ENCODE peak calls at places on chromosome 19, in five cellular contexts. O is neural progenitor cell, K is NB4, A is brain microvascular endothelial cell, T is astrocyte of the spinal cord. Q is an unnamed sample.

GRCh38 chr19:15534957-15535864 is 26.9 kb downstream of the CYP4F22 start:
- DNase-seq in O (no peak), K (no peak), A (no peak), T (no peak), Q (no peak)

GRCh38 chr19:40702337-40703012 is 12.0 kb upstream of the NUMBL start:
- DNase-seq in O (peak), K (no peak), A (no peak), T (peak), Q (no peak)

GRCh38 chr19:47045867-47046470 is 2.5 kb downstream of the TMEM160 start:
- DNase-seq in O (no peak), K (peak), A (no peak), T (no peak), Q (no peak)

GRCh38 chr19:14112809-14113385 is 4.7 kb downstream of the PRKACA start:
- DNase-seq in O (no peak), K (no peak), A (no peak), T (no peak), Q (no peak)

GRCh38 chr19:17889609-17890214 is 18.0 kb downstream of the SLC5A5 start:
- DNase-seq in O (peak), K (peak), A (peak), T (peak), Q (no peak)

GRCh38 chr19:9342610-9343304 is 18.8 kb downstream of the ZNF559 start:
- DNase-seq in O (no peak), K (peak), A (no peak), T (peak), Q (no peak)

GRCh38 chr19:44747739-44748425 is 626 bp upstream of the BCL3 start:
- DNase-seq in O (peak), K (peak), A (no peak), T (peak), Q (no peak)

GRCh38 chr19:17779281-17779930 is 15.5 kb upstream of the B3GNT3 start:
- DNase-seq in O (peak), K (peak), A (no peak), T (no peak), Q (no peak)

GRCh38 chr19:14425696-14426138 is 6.6 kb upstream of the DDX39A start:
- DNase-seq in O (no peak), K (no peak), A (peak), T (peak), Q (no peak)

GRCh38 chr19:33302175-33302973 is at the start of gene CEBPA:
- DNase-seq in O (peak), K (peak), A (peak), T (peak), Q (peak)

GRCh38 chr19:38172001-38172400 is 52.0 kb downstream of the DPF1 start:
- DNase-seq in O (no peak), K (no peak), A (no peak), T (no peak), Q (no peak)

GRCh38 chr19:46646402-46646801 is 10.4 kb upstream of the GNG8 start:
- DNase-seq in O (no peak), K (peak), A (no peak), T (no peak), Q (no peak)

GRCh38 chr19:55461974-55462628 is 659 bp upstream of the ISOC2 start:
- DNase-seq in O (no peak), K (no peak), A (no peak), T (peak), Q (no peak)

GRCh38 chr19:10288662-10289166 is 1.0 kb upstream of the ICAM5 start:
- DNase-seq in O (peak), K (peak), A (no peak), T (no peak), Q (peak)

GRCh38 chr19:52221031-52221430 is 31.2 kb downstream of the PPP2R1A start:
- DNase-seq in O (no peak), K (no peak), A (no peak), T (no peak), Q (no peak)

GRCh38 chr19:55147408-55148251 is 1.4 kb downstream of the TNNT1 start:
- DNase-seq in O (peak), K (no peak), A (no peak), T (no peak), Q (no peak)

GRCh38 chr19:8306235-8307054 is 1.7 kb downstream of the CD320 start:
- DNase-seq in O (no peak), K (peak), A (no peak), T (no peak), Q (no peak)

GRCh38 chr19:45824041-45824471 is 8.9 kb upstream of the RSPH6A start:
- DNase-seq in O (no peak), K (no peak), A (no peak), T (no peak), Q (no peak)

GRCh38 chr19:45952691-45953505 is 20.8 kb downstream of the NOVA2 start:
- DNase-seq in O (peak), K (peak), A (peak), T (peak), Q (peak)

GRCh38 chr19:34317311-34317927 is 47.6 kb upstream of the GPI start:
- DNase-seq in O (no peak), K (no peak), A (no peak), T (no peak), Q (no peak)

GRCh38 chr19:9406798-9407352 is 28.5 kb downstream of the ZNF266 start:
- DNase-seq in O (no peak), K (no peak), A (peak), T (peak), Q (peak)

GRCh38 chr19:7505682-7506384 is 10.1 kb upstream of the ZNF358 start:
- DNase-seq in O (peak), K (no peak), A (no peak), T (no peak), Q (peak)

GRCh38 chr19:32814046-32814445 is 55.5 kb downstream of the SLC7A9 start:
- DNase-seq in O (no peak), K (no peak), A (no peak), T (no peak), Q (no peak)

GRCh38 chr19:46384396-46384795 is 29.0 kb downstream of the CCDC8 start:
- DNase-seq in O (no peak), K (no peak), A (no peak), T (no peak), Q (no peak)

GRCh38 chr19:52188822-52189744 is 769 bp upstream of the PPP2R1A start:
- DNase-seq in O (no peak), K (no peak), A (peak), T (no peak), Q (no peak)

GRCh38 chr19:56671613-56671994 is at the start of gene ZNF835:
- DNase-seq in O (no peak), K (no peak), A (peak), T (peak), Q (peak)

GRCh38 chr19:7874080-7874856 is at the start of gene PRR36:
- DNase-seq in O (peak), K (no peak), A (no peak), T (no peak), Q (no peak)

GRCh38 chr19:55605637-55606470 is at the start of gene ZNF865:
- DNase-seq in O (peak), K (peak), A (peak), T (peak), Q (peak)

GRCh38 chr19:46372901-46373572 is 26.1 kb downstream of the PPP5C start:
- DNase-seq in O (peak), K (peak), A (peak), T (peak), Q (no peak)

GRCh38 chr19:46068345-46069258 is 27.8 kb upstream of the IGFL4 start:
- DNase-seq in O (no peak), K (peak), A (peak), T (peak), Q (no peak)

GRCh38 chr19:53463263-53463662 is 4.3 kb upstream of the ZNF813 start:
- DNase-seq in O (peak), K (no peak), A (no peak), T (peak), Q (no peak)

GRCh38 chr19:30647891-30648290 is 275.7 kb downstream of the ZNF536 start:
- DNase-seq in O (no peak), K (no peak), A (no peak), T (no peak), Q (no peak)

GRCh38 chr19:17219286-17219685 is 4.1 kb downstream of the USE1 start:
- DNase-seq in O (no peak), K (no peak), A (no peak), T (no peak), Q (no peak)

GRCh38 chr19:5313307-5313706 is 27.3 kb downstream of the PTPRS start:
- DNase-seq in O (no peak), K (no peak), A (no peak), T (no peak), Q (no peak)

GRCh38 chr19:5572556-5573286 is 5.0 kb upstream of the TINCR start:
- DNase-seq in O (no peak), K (no peak), A (no peak), T (no peak), Q (no peak)

GRCh38 chr19:49988433-49988832 is 27.5 kb upstream of the SIGLEC11 start:
- DNase-seq in O (no peak), K (no peak), A (peak), T (peak), Q (no peak)

GRCh38 chr19:49985926-49986325 is 25.0 kb upstream of the SIGLEC11 start:
- DNase-seq in O (no peak), K (no peak), A (no peak), T (no peak), Q (no peak)

GRCh38 chr19:49986354-49986753 is 25.4 kb upstream of the SIGLEC11 start:
- DNase-seq in O (no peak), K (no peak), A (no peak), T (no peak), Q (no peak)

GRCh38 chr19:49988007-49988406 is 27.0 kb upstream of the SIGLEC11 start:
- DNase-seq in O (no peak), K (no peak), A (no peak), T (no peak), Q (no peak)

GRCh38 chr19:49987159-49987698 is 26.3 kb upstream of the SIGLEC11 start:
- DNase-seq in O (peak), K (peak), A (peak), T (peak), Q (peak)
- TF ChIP-seq CTCF in O (peak), K (no peak), A (peak), T (no peak), Q (no peak)

DNA sequence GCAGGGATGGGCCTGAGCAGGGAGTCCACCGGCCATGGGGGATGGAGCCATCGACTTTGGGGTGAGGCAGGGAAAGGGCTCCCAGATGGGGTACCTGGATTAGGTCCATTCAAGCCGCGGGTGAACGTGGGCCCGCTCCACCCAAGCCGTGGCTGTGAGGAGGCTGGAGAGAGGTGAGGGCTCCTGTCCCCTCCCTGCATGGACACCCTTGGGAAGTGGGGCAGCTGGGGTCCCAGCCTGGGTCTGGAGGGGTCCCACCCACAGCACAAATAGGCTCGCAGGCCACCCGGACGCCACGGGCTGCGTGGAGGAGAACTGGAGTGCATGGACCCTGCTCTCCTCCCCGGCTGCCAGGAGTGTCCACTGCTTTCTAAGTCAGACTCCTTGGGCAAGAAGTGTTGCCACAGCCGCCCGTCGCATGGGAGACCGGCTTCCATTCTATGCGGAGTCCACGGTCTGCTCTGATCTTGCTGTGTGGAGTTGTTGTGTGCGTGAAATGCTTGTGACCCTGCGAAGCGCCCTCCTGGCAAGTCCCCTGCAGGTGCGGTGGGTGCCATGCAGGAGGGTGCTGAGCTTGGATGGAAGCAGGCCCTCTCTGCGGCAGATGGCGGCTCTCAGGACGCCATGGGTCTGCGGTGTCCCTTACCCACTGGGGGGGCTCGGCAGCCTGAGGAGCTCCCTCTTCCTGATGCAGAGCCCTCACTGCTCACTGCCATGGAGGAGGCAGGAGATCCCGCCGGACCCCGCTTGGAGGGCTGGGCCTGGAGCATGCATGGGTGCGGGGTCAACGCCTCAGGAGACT is 2.0 kb downstream of the DAZAP1 start:
- DNase-seq in O (no peak), K (no peak), A (no peak), T (no peak), Q (no peak)
- TF ChIP-seq CTCF in O (no peak), K (no peak), A (no peak), T (no peak), Q (no peak)

DNA sequence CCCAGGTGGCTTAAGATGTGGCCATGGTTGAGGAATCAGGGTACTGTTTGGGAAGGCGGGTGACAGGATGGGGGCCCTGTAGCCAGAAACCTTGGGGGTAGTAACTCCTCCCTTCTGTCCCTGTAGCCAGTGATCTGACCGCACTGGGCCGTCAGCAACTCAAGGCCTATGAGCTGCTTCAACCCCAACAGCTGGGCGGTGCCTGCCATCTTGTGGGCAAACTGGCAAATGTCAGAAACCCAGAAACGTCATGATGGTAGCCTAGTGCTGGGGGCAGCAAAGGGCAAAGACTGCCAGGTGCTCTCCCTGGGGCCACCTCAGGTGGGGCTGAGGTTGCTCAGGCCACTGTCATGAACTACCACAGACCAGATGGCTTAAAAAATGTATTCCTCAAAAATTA is 3.5 kb downstream of the COPE start:
- DNase-seq in O (peak), K (peak), A (no peak), T (peak), Q (no peak)
- TF ChIP-seq CTCF in O (peak), K (peak), A (peak), T (peak), Q (peak)

GRCh38 chr19:42561512-42561911 is 33.2 kb downstream of the CEACAM8 start:
- DNase-seq in O (no peak), K (no peak), A (no peak), T (no peak), Q (no peak)
- TF ChIP-seq CTCF in O (no peak), K (no peak), A (peak), T (no peak), Q (no peak)

DNA sequence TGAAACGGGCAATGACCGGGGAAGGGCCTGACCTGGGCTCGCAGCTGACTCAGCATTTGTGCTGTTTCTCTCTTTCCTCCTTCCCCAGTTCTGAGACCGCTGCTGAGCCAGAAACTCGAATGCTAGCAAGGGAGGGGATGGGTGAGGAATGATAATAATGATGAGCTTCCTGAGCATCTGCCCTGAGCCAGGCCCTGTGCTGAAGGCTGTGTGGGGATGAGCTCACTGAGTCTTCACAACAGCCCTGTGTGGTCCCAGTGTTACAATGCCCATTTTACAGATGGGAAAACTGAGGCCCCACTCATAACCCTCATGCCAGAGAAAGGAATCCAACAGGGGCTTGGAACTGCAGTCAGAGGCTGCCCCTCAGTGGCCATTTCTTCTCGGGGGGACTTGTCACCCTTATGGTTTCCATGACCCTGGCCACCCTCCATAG is 8.1 kb downstream of the SULT2B1 start:
- DNase-seq in O (peak), K (peak), A (no peak), T (no peak), Q (no peak)
- TF ChIP-seq CTCF in O (peak), K (peak), A (no peak), T (no peak), Q (no peak)

DNA sequence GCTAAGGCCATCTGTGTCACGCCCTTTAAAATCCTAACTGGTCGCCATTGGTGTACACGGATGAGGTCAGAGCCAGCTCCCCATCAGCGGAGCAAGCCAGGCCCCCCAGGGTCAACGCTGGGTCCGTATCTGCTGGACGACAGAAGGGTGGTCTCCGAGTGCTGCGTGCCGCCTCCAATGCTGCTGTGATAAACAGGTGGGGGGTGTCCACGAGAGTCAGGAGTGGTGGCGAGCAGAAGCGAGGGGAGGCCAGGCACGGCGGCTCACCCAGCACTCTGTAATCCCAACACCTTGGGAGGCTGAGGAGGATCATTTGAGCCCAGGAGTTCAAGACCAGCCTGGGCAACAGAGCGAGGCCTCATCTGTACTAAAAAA is 30.8 kb upstream of the CACTIN start:
- DNase-seq in O (no peak), K (no peak), A (no peak), T (no peak), Q (no peak)
- TF ChIP-seq CTCF in O (no peak), K (no peak), A (no peak), T (no peak), Q (no peak)